ENCODE peak calls at places on chromosomes 4 and X, in nine cellular contexts. S is naive thymus-derived CD8-positive, alpha-beta T cell; M is AG09309; C is occipital lobe; Q is NCI-H2081 treated with DMSO at 0.1 percent for 48 hours; V is stomach; Y is epithelial cell of esophagus; K is NCI-H1092; A is activated naive CD4-positive, alpha-beta T cell. F is an unnamed sample.

GRCh38 chr4:137213372-137214173 is 318.7 kb downstream of the PCDH18 start:
- DNase-seq in S (no peak), M (peak; percentile 31), C (no peak), Q (no peak), V (no peak), Y (no peak), K (no peak), A (no peak), F (no peak)

GRCh38 chr4:46354863-46355262 is 35.1 kb downstream of the GABRA2 start:
- DNase-seq in S (no peak), M (no peak), C (peak; percentile 30), Q (no peak), V (no peak), Y (no peak), K (no peak), A (no peak), F (no peak)

GRCh38 chr4:48490012-48490679 is at the start of gene ZAR1:
- DNase-seq in S (no peak), M (no peak), C (no peak), Q (no peak), V (no peak), Y (no peak), K (no peak), A (no peak), F (no peak)

GRCh38 chrX:110061138-110061537 is 58.2 kb downstream of the TMEM164 start:
- DNase-seq in S (no peak), M (no peak), C (no peak), Q (no peak), V (no peak), Y (no peak), K (no peak), A (no peak), F (no peak)

GRCh38 chrX:111071542-111072277 is 24.3 kb upstream of the PAK3 start:
- DNase-seq in S (no peak), M (no peak), C (no peak), Q (no peak), V (no peak), Y (no peak), K (no peak), A (no peak), F (no peak)

GRCh38 chrX:41589634-41590270 is 99.0 kb upstream of the GPR34 start:
- DNase-seq in S (no peak), M (no peak), C (no peak), Q (no peak), V (no peak), Y (no peak), K (no peak), A (no peak), F (no peak)

GRCh38 chr4:37733230-37733904 is 47.2 kb upstream of the RELL1 start:
- DNase-seq in S (no peak), M (no peak), C (no peak), Q (no peak), V (no peak), Y (no peak), K (no peak), A (no peak), F (no peak)

GRCh38 chrX:24025741-24026402 is 1.1 kb downstream of the KLHL15 start:
- DNase-seq in S (no peak), M (peak; percentile 49), C (no peak), Q (no peak), V (no peak), Y (peak; percentile 39), K (peak; percentile 23), A (no peak), F (no peak)

GRCh38 chrX:69618803-69619202 is 2.9 kb downstream of the EDA start:
- DNase-seq in S (no peak), M (no peak), C (no peak), Q (no peak), V (no peak), Y (peak; percentile 37), K (no peak), A (no peak), F (no peak)

GRCh38 chr4:101140228-101140627 is 207.1 kb downstream of the PPP3CA start:
- DNase-seq in S (no peak), M (no peak), C (no peak), Q (no peak), V (no peak), Y (peak; percentile 24), K (no peak), A (no peak), F (no peak)

GRCh38 chrX:37644381-37645305 is 40.9 kb upstream of the XK start:
- DNase-seq in S (no peak), M (no peak), C (no peak), Q (no peak), V (no peak), Y (peak; percentile 91), K (no peak), A (no peak), F (no peak)

GRCh38 chr4:113762061-113762850 is 718 bp upstream of the CAMK2D start:
- DNase-seq in S (peak; percentile 100), M (peak; percentile 99), C (peak; percentile 94), Q (peak; percentile 85), V (peak; percentile 99), Y (peak; percentile 100), K (peak; percentile 99), A (peak; percentile 93), F (peak; percentile 95)

GRCh38 chrX:24282381-24283121 is 31.3 kb downstream of the SUPT20HL2 start:
- DNase-seq in S (no peak), M (no peak), C (no peak), Q (no peak), V (no peak), Y (no peak), K (no peak), A (no peak), F (no peak)

GRCh38 chr4:71538528-71538927 is 199.7 kb downstream of the SLC4A4 start:
- DNase-seq in S (no peak), M (no peak), C (no peak), Q (no peak), V (no peak), Y (no peak), K (no peak), A (no peak), F (no peak)

GRCh38 chrX:130118396-130118795 is 8.1 kb upstream of the ELF4 start:
- DNase-seq in S (no peak), M (no peak), C (no peak), Q (no peak), V (no peak), Y (peak; percentile 70), K (no peak), A (no peak), F (no peak)

GRCh38 chr4:32003548-32003947 is 1283.4 kb downstream of the PCDH7 start:
- DNase-seq in S (no peak), M (no peak), C (no peak), Q (no peak), V (no peak), Y (no peak), K (no peak), A (no peak), F (no peak)

GRCh38 chrX:71107762-71108360 is 1.3 kb upstream of the CXorf65 start:
- DNase-seq in S (peak; percentile 80), M (no peak), C (no peak), Q (no peak), V (no peak), Y (no peak), K (no peak), A (no peak), F (no peak)

GRCh38 chr4:122548452-122548851 is 72.4 kb downstream of the IL21 start:
- DNase-seq in S (no peak), M (no peak), C (no peak), Q (no peak), V (no peak), Y (peak; percentile 25), K (no peak), A (no peak), F (no peak)

GRCh38 chrX:129427267-129427666 is 96.0 kb downstream of the SMARCA1 start:
- DNase-seq in S (no peak), M (no peak), C (no peak), Q (no peak), V (no peak), Y (no peak), K (no peak), A (no peak), F (no peak)

GRCh38 chrX:118823263-118824172 is at the start of gene ZCCHC12:
- DNase-seq in S (peak; percentile 73), M (no peak), C (peak; percentile 21), Q (no peak), V (peak; percentile 45), Y (peak; percentile 14), K (peak; percentile 69), A (no peak), F (peak; percentile 18)

GRCh38 chr4:183177001-183177400 is 77.9 kb downstream of the WWC2 start:
- DNase-seq in S (no peak), M (no peak), C (no peak), Q (no peak), V (no peak), Y (peak; percentile 68), K (no peak), A (no peak), F (no peak)

GRCh38 chr4:115119804-115120352 is 6.5 kb upstream of the NDST4 start:
- DNase-seq in S (no peak), M (no peak), C (no peak), Q (peak; percentile 20), V (no peak), Y (no peak), K (no peak), A (no peak), F (no peak)

GRCh38 chrX:39161856-39162255 is 360.6 kb downstream of the MID1IP1 start:
- DNase-seq in S (no peak), M (no peak), C (no peak), Q (no peak), V (no peak), Y (no peak), K (no peak), A (no peak), F (no peak)

GRCh38 chrX:23554304-23554703 is 113.0 kb upstream of the PRDX4 start:
- DNase-seq in S (no peak), M (peak; percentile 7), C (no peak), Q (no peak), V (no peak), Y (peak; percentile 52), K (peak; percentile 40), A (no peak), F (no peak)

GRCh38 chr4:133130171-133130570 is 18.9 kb upstream of the PCDH10 start:
- DNase-seq in S (no peak), M (no peak), C (no peak), Q (no peak), V (no peak), Y (no peak), K (no peak), A (no peak), F (no peak)

GRCh38 chr4:120049732-120050494 is 16.7 kb downstream of the MAD2L1 start:
- DNase-seq in S (peak; percentile 81), M (peak; percentile 71), C (peak; percentile 61), Q (no peak), V (peak; percentile 79), Y (peak; percentile 82), K (peak; percentile 74), A (peak; percentile 4), F (peak; percentile 73)

GRCh38 chr4:176833416-176833815 is 40.7 kb upstream of the VEGFC start:
- DNase-seq in S (no peak), M (no peak), C (no peak), Q (no peak), V (no peak), Y (no peak), K (no peak), A (no peak), F (no peak)

GRCh38 chrX:43805579-43805978 is 76.7 kb downstream of the MAOB start:
- DNase-seq in S (no peak), M (no peak), C (no peak), Q (no peak), V (no peak), Y (no peak), K (no peak), A (no peak), F (no peak)

GRCh38 chr4:57265831-57266582 is 155.8 kb upstream of the IGFBP7 start:
- DNase-seq in S (no peak), M (no peak), C (no peak), Q (no peak), V (no peak), Y (no peak), K (no peak), A (no peak), F (no peak)

GRCh38 chrX:120446503-120446902 is 22.6 kb downstream of the LAMP2 start:
- DNase-seq in S (no peak), M (peak; percentile 11), C (peak; percentile 21), Q (no peak), V (no peak), Y (no peak), K (no peak), A (no peak), F (no peak)

GRCh38 chr4:71616168-71616811 is 167.6 kb downstream of the GC start:
- DNase-seq in S (no peak), M (no peak), C (no peak), Q (no peak), V (no peak), Y (no peak), K (no peak), A (no peak), F (no peak)